ENCODE peak calls at places on chromosomes 16 and 17, in eight cellular contexts. One of them, this sample, is unnamed.

GRCh38 chr17:64130559-64131001 is 636 bp upstream of the ERN1 start:
- DNase-seq in occipital lobe: no peak
- DNase-seq in cardiac fibroblast: peak; percentile 87
- DNase-seq in NCI-H2171: no peak
- DNase-seq in NCI-H345: no peak
- DNase-seq in heart right ventricle: no peak
- DNase-seq in mucosa of gallbladder: peak; percentile 40
- DNase-seq in WTC11: no peak
- DNase-seq in this sample: no peak

GRCh38 chr17:34254146-34254545 is 939 bp upstream of the CCL2 start:
- DNase-seq in occipital lobe: no peak
- DNase-seq in cardiac fibroblast: peak; percentile 80
- DNase-seq in NCI-H2171: no peak
- DNase-seq in NCI-H345: no peak
- DNase-seq in heart right ventricle: no peak
- DNase-seq in mucosa of gallbladder: no peak
- DNase-seq in WTC11: no peak
- DNase-seq in this sample: peak; percentile 62

GRCh38 chr16:22098538-22099255 is 6.4 kb downstream of the VWA3A start:
- DNase-seq in occipital lobe: no peak
- DNase-seq in cardiac fibroblast: peak; percentile 68
- DNase-seq in NCI-H2171: peak; percentile 43
- DNase-seq in NCI-H345: peak; percentile 45
- DNase-seq in heart right ventricle: no peak
- DNase-seq in mucosa of gallbladder: no peak
- DNase-seq in WTC11: no peak
- DNase-seq in this sample: no peak

GRCh38 chr17:55356440-55357328 is 65.0 kb downstream of the MMD start:
- DNase-seq in occipital lobe: peak; percentile 12
- DNase-seq in cardiac fibroblast: peak; percentile 78
- DNase-seq in NCI-H2171: peak; percentile 65
- DNase-seq in NCI-H345: peak; percentile 75
- DNase-seq in heart right ventricle: peak; percentile 23
- DNase-seq in mucosa of gallbladder: peak; percentile 74
- DNase-seq in WTC11: peak; percentile 88
- DNase-seq in this sample: peak; percentile 81

GRCh38 chr16:69106491-69107291 is 1.2 kb downstream of the HAS3 start:
- DNase-seq in occipital lobe: no peak
- DNase-seq in cardiac fibroblast: no peak
- DNase-seq in NCI-H2171: no peak
- DNase-seq in NCI-H345: no peak
- DNase-seq in heart right ventricle: no peak
- DNase-seq in mucosa of gallbladder: no peak
- DNase-seq in WTC11: peak; percentile 62
- DNase-seq in this sample: peak; percentile 57

GRCh38 chr16:59046335-59046734 is 312.2 kb upstream of the GOT2 start:
- DNase-seq in occipital lobe: no peak
- DNase-seq in cardiac fibroblast: no peak
- DNase-seq in NCI-H2171: no peak
- DNase-seq in NCI-H345: no peak
- DNase-seq in heart right ventricle: no peak
- DNase-seq in mucosa of gallbladder: no peak
- DNase-seq in WTC11: no peak
- DNase-seq in this sample: no peak

GRCh38 chr17:49338883-49339282 is 23.2 kb downstream of the ZNF652 start:
- DNase-seq in occipital lobe: no peak
- DNase-seq in cardiac fibroblast: no peak
- DNase-seq in NCI-H2171: no peak
- DNase-seq in NCI-H345: no peak
- DNase-seq in heart right ventricle: no peak
- DNase-seq in mucosa of gallbladder: no peak
- DNase-seq in WTC11: no peak
- DNase-seq in this sample: no peak

GRCh38 chr16:88781140-88782077 is 3.6 kb downstream of the PIEZO1 start:
- DNase-seq in occipital lobe: no peak
- DNase-seq in cardiac fibroblast: no peak
- DNase-seq in NCI-H2171: no peak
- DNase-seq in NCI-H345: no peak
- DNase-seq in heart right ventricle: peak; percentile 37
- DNase-seq in mucosa of gallbladder: no peak
- DNase-seq in WTC11: no peak
- DNase-seq in this sample: no peak

GRCh38 chr17:8857919-8858318 is 9.6 kb downstream of the PIK3R6 start:
- DNase-seq in occipital lobe: no peak
- DNase-seq in cardiac fibroblast: peak; percentile 92
- DNase-seq in NCI-H2171: no peak
- DNase-seq in NCI-H345: no peak
- DNase-seq in heart right ventricle: no peak
- DNase-seq in mucosa of gallbladder: no peak
- DNase-seq in WTC11: no peak
- DNase-seq in this sample: no peak

GRCh38 chr16:85881436-85881835 is 17.5 kb upstream of the IRF8 start:
- DNase-seq in occipital lobe: no peak
- DNase-seq in cardiac fibroblast: no peak
- DNase-seq in NCI-H2171: no peak
- DNase-seq in NCI-H345: no peak
- DNase-seq in heart right ventricle: no peak
- DNase-seq in mucosa of gallbladder: no peak
- DNase-seq in WTC11: no peak
- DNase-seq in this sample: no peak

GRCh38 chr16:30652718-30653117 is 2.0 kb downstream of the PRR14 start:
- DNase-seq in occipital lobe: no peak
- DNase-seq in cardiac fibroblast: no peak
- DNase-seq in NCI-H2171: no peak
- DNase-seq in NCI-H345: no peak
- DNase-seq in heart right ventricle: no peak
- DNase-seq in mucosa of gallbladder: no peak
- DNase-seq in WTC11: no peak
- DNase-seq in this sample: no peak

GRCh38 chr16:483351-484075 is 44.0 kb upstream of the CAPN15 start:
- DNase-seq in occipital lobe: no peak
- DNase-seq in cardiac fibroblast: no peak
- DNase-seq in NCI-H2171: no peak
- DNase-seq in NCI-H345: no peak
- DNase-seq in heart right ventricle: no peak
- DNase-seq in mucosa of gallbladder: no peak
- DNase-seq in WTC11: no peak
- DNase-seq in this sample: peak; percentile 32

GRCh38 chr17:41800601-41801373 is 11.0 kb downstream of the P3H4 start:
- DNase-seq in occipital lobe: no peak
- DNase-seq in cardiac fibroblast: peak; percentile 43
- DNase-seq in NCI-H2171: no peak
- DNase-seq in NCI-H345: peak; percentile 7
- DNase-seq in heart right ventricle: no peak
- DNase-seq in mucosa of gallbladder: peak; percentile 65
- DNase-seq in WTC11: peak; percentile 91
- DNase-seq in this sample: no peak

GRCh38 chr16:15866451-15866850 is 9.6 kb upstream of the MYH11 start:
- DNase-seq in occipital lobe: no peak
- DNase-seq in cardiac fibroblast: no peak
- DNase-seq in NCI-H2171: no peak
- DNase-seq in NCI-H345: no peak
- DNase-seq in heart right ventricle: no peak
- DNase-seq in mucosa of gallbladder: no peak
- DNase-seq in WTC11: no peak
- DNase-seq in this sample: no peak

GRCh38 chr17:2055494-2056220 is 754 bp downstream of the HIC1 start:
- DNase-seq in occipital lobe: no peak
- DNase-seq in cardiac fibroblast: peak; percentile 64
- DNase-seq in NCI-H2171: no peak
- DNase-seq in NCI-H345: no peak
- DNase-seq in heart right ventricle: peak; percentile 68
- DNase-seq in mucosa of gallbladder: no peak
- DNase-seq in WTC11: no peak
- DNase-seq in this sample: peak; percentile 59

GRCh38 chr16:3780570-3780969 is 63.2 kb upstream of the TRAP1 start:
- DNase-seq in occipital lobe: no peak
- DNase-seq in cardiac fibroblast: no peak
- DNase-seq in NCI-H2171: no peak
- DNase-seq in NCI-H345: peak; percentile 33
- DNase-seq in heart right ventricle: no peak
- DNase-seq in mucosa of gallbladder: no peak
- DNase-seq in WTC11: no peak
- DNase-seq in this sample: no peak

GRCh38 chr17:27848941-27849340 is 44.2 kb downstream of the LYRM9 start:
- DNase-seq in occipital lobe: no peak
- DNase-seq in cardiac fibroblast: no peak
- DNase-seq in NCI-H2171: peak; percentile 87
- DNase-seq in NCI-H345: peak; percentile 98
- DNase-seq in heart right ventricle: no peak
- DNase-seq in mucosa of gallbladder: no peak
- DNase-seq in WTC11: no peak
- DNase-seq in this sample: no peak

GRCh38 chr17:58671969-58672368 is 19.9 kb downstream of the TEX14 start:
- DNase-seq in occipital lobe: no peak
- DNase-seq in cardiac fibroblast: no peak
- DNase-seq in NCI-H2171: no peak
- DNase-seq in NCI-H345: no peak
- DNase-seq in heart right ventricle: no peak
- DNase-seq in mucosa of gallbladder: no peak
- DNase-seq in WTC11: peak; percentile 24
- DNase-seq in this sample: no peak